ENCODE peak calls at places on chromosomes 7 and 10, in four cellular contexts. One of them, this sample, is unnamed.

GRCh38 chr7:116526897-116527296 is 2.1 kb downstream of the CAV1 start:
- DNase-seq in HepG2: no peak
- DNase-seq in WTC11: no peak
- DNase-seq in K562: no peak
- DNase-seq in this sample: no peak

GRCh38 chr7:45638916-45639315 is 64.7 kb downstream of the ADCY1 start:
- DNase-seq in HepG2: peak; percentile 58
- DNase-seq in WTC11: no peak
- DNase-seq in K562: no peak
- DNase-seq in this sample: no peak

GRCh38 chr10:63707254-63707910 is 186.2 kb downstream of the REEP3 start:
- DNase-seq in WTC11: no peak
- DNase-seq in HepG2: peak; percentile 12
- DNase-seq in K562: peak; percentile 37
- DNase-seq in this sample: peak; percentile 91

GRCh38 chr7:139658919-139659675 is 118.7 kb downstream of the HIPK2 start:
- DNase-seq in K562: no peak
- DNase-seq in WTC11: no peak
- DNase-seq in HepG2: peak; percentile 91
- DNase-seq in this sample: no peak

GRCh38 chr7:13262929-13263530 is 575.6 kb downstream of the ARL4A start:
- DNase-seq in WTC11: no peak
- DNase-seq in HepG2: peak; percentile 32
- DNase-seq in K562: peak; percentile 27
- DNase-seq in this sample: peak; percentile 57

GRCh38 chr7:41709621-41710020 is 6.7 kb upstream of the INHBA start:
- DNase-seq in K562: no peak
- DNase-seq in HepG2: no peak
- DNase-seq in WTC11: no peak
- DNase-seq in this sample: no peak

GRCh38 chr7:84043661-84044191 is 150.9 kb downstream of the SEMA3A start:
- DNase-seq in WTC11: no peak
- DNase-seq in HepG2: peak; percentile 88
- DNase-seq in K562: no peak
- DNase-seq in this sample: no peak

GRCh38 chr7:84245831-84246230 is 51.2 kb upstream of the SEMA3A start:
- DNase-seq in WTC11: peak; percentile 42
- DNase-seq in K562: no peak
- DNase-seq in HepG2: peak; percentile 14
- DNase-seq in this sample: no peak

GRCh38 chr10:71747808-71748523 is 25.4 kb downstream of the VSIR start:
- DNase-seq in K562: peak; percentile 36
- DNase-seq in HepG2: no peak
- DNase-seq in WTC11: no peak
- DNase-seq in this sample: no peak

GRCh38 chr7:134528749-134529148 is 1.4 kb downstream of the AKR1B10 start:
- DNase-seq in HepG2: no peak
- DNase-seq in WTC11: no peak
- DNase-seq in K562: no peak
- DNase-seq in this sample: no peak

GRCh38 chr10:115092258-115092554 is 959 bp upstream of the ATRNL1 start:
- DNase-seq in HepG2: no peak
- DNase-seq in WTC11: no peak
- DNase-seq in K562: no peak
- DNase-seq in this sample: no peak

GRCh38 chr10:101773923-101774588 is 1.9 kb downstream of the FGF8 start:
- DNase-seq in HepG2: no peak
- DNase-seq in WTC11: no peak
- DNase-seq in K562: no peak
- DNase-seq in this sample: no peak

GRCh38 chr7:36286241-36286640 is 103.4 kb upstream of the ANLN start:
- DNase-seq in WTC11: no peak
- DNase-seq in K562: no peak
- DNase-seq in HepG2: no peak
- DNase-seq in this sample: no peak

GRCh38 chr7:112266141-112266540 is 59.6 kb downstream of the ZNF277 start:
- DNase-seq in WTC11: no peak
- DNase-seq in K562: no peak
- DNase-seq in HepG2: no peak
- DNase-seq in this sample: no peak

GRCh38 chr10:115827650-115828049 is 445.4 kb downstream of the GFRA1 start:
- DNase-seq in K562: no peak
- DNase-seq in WTC11: no peak
- DNase-seq in HepG2: no peak
- DNase-seq in this sample: no peak

DNA sequence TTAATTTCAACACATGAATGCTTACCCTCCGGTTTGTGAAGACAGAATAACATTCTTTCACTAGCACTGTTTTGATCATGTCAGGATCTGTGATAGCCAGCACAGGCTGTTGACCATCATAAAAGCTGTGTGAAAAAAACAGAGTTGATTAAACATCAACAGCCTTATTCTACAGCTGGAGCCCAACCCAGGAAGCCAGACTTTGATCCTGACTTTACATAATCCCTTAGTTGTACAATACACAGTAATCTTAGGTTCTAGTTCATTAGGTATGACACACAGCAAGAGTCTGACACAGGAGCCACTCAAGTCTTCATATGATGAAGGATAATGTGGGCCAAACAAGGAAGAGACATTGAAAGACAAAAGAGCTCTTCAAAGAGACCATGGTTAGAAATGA is 11.4 kb downstream of the CYP3A4 start:
- DNase-seq in WTC11: no peak
- DNase-seq in K562: no peak
- DNase-seq in HepG2: peak; percentile 85
- DNase-seq in this sample: no peak
- TF ChIP-seq NR3C1 in WTC11: no peak
- TF ChIP-seq NR3C1 in K562: no peak
- TF ChIP-seq NR3C1 in HepG2: no peak
- TF ChIP-seq NR3C1 in this sample: no peak

GRCh38 chr10:625335-625699 is 64.2 kb downstream of the DIP2C start:
- DNase-seq in HepG2: no peak
- DNase-seq in WTC11: no peak
- DNase-seq in K562: no peak
- DNase-seq in this sample: no peak
- TF ChIP-seq NR3C1 in HepG2: no peak
- TF ChIP-seq NR3C1 in WTC11: no peak
- TF ChIP-seq NR3C1 in K562: no peak
- TF ChIP-seq NR3C1 in this sample: no peak

DNA sequence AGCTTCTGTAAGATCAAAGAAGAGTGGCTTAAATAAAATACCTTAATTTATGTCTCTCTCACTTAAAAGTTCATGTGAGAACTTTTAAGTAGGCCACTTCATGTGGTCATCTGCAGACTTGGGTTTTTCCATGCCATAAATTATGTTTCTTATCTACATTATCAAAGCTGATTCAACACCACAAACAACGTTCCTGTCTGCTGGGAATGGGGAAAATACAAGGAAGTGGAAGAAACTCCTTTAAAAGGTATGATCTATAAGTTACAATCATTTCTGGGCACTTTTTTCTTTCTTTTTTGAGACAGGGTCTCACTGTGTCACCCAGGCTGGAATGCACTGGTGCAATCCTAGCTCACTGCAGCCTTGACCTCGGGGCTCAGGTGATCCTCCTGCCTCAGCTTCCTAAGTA is 16.9 kb upstream of the OTUD1 start:
- DNase-seq in HepG2: no peak
- DNase-seq in K562: no peak
- DNase-seq in WTC11: no peak
- DNase-seq in this sample: no peak
- TF ChIP-seq NR3C1 in HepG2: no peak
- TF ChIP-seq NR3C1 in K562: no peak
- TF ChIP-seq NR3C1 in WTC11: no peak
- TF ChIP-seq NR3C1 in this sample: no peak

DNA sequence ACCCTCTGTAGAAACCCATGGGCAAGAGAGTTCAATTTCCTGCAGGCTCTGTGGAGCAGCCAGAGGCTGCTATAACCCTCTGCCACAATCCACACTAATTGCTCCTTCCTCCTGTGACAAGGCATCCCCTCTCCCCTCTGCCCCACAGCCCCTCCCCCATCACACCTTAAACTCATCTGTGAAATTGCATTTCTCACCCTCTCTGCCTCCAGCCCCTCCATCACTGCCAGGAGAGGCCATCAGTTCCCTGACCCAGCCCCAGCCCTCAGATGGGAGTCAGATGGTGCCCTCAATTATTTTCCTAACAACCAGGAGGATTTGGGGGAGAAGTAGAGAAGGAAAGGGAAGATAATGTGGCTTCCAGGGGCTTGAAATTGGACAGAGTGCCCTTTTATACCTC is 316.6 kb downstream of the RPS24 start:
- DNase-seq in HepG2: no peak
- DNase-seq in K562: no peak
- DNase-seq in WTC11: no peak
- DNase-seq in this sample: no peak
- TF ChIP-seq NR3C1 in HepG2: no peak
- TF ChIP-seq NR3C1 in K562: no peak
- TF ChIP-seq NR3C1 in WTC11: no peak
- TF ChIP-seq NR3C1 in this sample: no peak

GRCh38 chr10:113111900-113112853 is 162.1 kb downstream of the TCF7L2 start:
- DNase-seq in HepG2: peak; percentile 63
- DNase-seq in WTC11: no peak
- DNase-seq in K562: no peak
- DNase-seq in this sample: no peak
- TF ChIP-seq NR3C1 in HepG2: no peak
- TF ChIP-seq NR3C1 in WTC11: no peak
- TF ChIP-seq NR3C1 in K562: no peak
- TF ChIP-seq NR3C1 in this sample: no peak

DNA sequence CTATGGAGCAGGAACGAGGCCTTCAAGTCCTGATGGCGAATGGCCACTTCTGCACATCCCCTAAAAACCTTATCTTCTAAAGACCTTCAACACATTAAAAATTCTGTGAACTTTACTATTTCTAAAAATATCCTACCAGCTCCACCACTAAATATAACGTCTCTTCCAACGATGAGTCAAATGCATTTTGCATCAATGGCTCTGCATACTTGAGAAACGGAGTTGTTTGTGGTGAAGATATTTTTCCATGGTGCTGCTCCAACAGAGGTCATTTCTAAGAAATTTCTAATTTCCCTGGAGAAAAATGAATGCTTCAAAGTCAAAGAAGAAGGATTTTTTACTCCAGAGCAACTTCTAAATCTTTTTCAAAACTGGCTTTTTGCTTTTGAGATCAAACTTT is 258.3 kb downstream of the KLF6 start:
- DNase-seq in WTC11: no peak
- DNase-seq in K562: no peak
- DNase-seq in HepG2: no peak
- DNase-seq in this sample: no peak
- TF ChIP-seq NR3C1 in WTC11: no peak
- TF ChIP-seq NR3C1 in K562: no peak
- TF ChIP-seq NR3C1 in HepG2: no peak
- TF ChIP-seq NR3C1 in this sample: no peak

This sample was measured in A549.